ENCODE peak calls at places on chromosomes 2 and 18, in nine cellular contexts. X is renal cortical epithelial cell; T is NCI-H460; R is activated B cell treated with CpG ODN at 0.5 μM for 24 hours; L is stimulated activated naive CD4-positive, alpha-beta T cell; P is HT1080; W is CD4-positive, alpha-beta memory T cell; Z is CD4-positive, alpha-beta T cell; G is T follicular helper cell. H is an unnamed sample.

GRCh38 chr2:200454839-200455801 is 54.7 kb downstream of the KCTD18 start:
- DNase-seq in X (peak; percentile 79), T (no peak), R (no peak), L (no peak), P (peak; percentile 84), W (no peak), Z (no peak), G (no peak), H (peak; percentile 15)

GRCh38 chr18:31454066-31454708 is 6.6 kb downstream of the DSG3 start:
- DNase-seq in X (peak; percentile 75), T (peak; percentile 54), R (no peak), L (no peak), P (peak; percentile 91), W (no peak), Z (no peak), G (no peak), H (peak; percentile 1)

GRCh38 chr18:23227729-23228075 is 92.4 kb downstream of the CABLES1 start:
- DNase-seq in X (peak; percentile 97), T (no peak), R (no peak), L (no peak), P (no peak), W (no peak), Z (no peak), G (no peak), H (peak; percentile 32)

GRCh38 chr2:174117951-174118930 is 130.1 kb downstream of the OLA1 start:
- DNase-seq in X (peak; percentile 27), T (no peak), R (no peak), L (no peak), P (peak; percentile 83), W (no peak), Z (no peak), G (no peak), H (no peak)

GRCh38 chr2:167380555-167380954 is 492.3 kb downstream of the XIRP2 start:
- DNase-seq in X (no peak), T (no peak), R (no peak), L (no peak), P (peak; percentile 4), W (no peak), Z (no peak), G (no peak), H (no peak)

GRCh38 chr2:70124983-70125480 is 37.8 kb downstream of the PCBP1 start:
- DNase-seq in X (no peak), T (peak; percentile 25), R (peak; percentile 76), L (peak; percentile 67), P (no peak), W (no peak), Z (peak; percentile 57), G (no peak), H (no peak)

GRCh38 chr18:74259332-74259731 is 32.4 kb downstream of the CYB5A start:
- DNase-seq in X (no peak), T (no peak), R (no peak), L (no peak), P (no peak), W (no peak), Z (no peak), G (no peak), H (no peak)

GRCh38 chr2:216777637-216778273 is 82.1 kb downstream of the TNP1 start:
- DNase-seq in X (peak; percentile 68), T (peak; percentile 80), R (no peak), L (no peak), P (peak; percentile 85), W (no peak), Z (no peak), G (no peak), H (peak; percentile 89)

GRCh38 chr2:200442471-200442870 is 67.4 kb downstream of the KCTD18 start:
- DNase-seq in X (peak; percentile 69), T (no peak), R (no peak), L (no peak), P (peak; percentile 21), W (no peak), Z (no peak), G (no peak), H (no peak)

GRCh38 chr2:175203621-175204496 is 22.3 kb upstream of the ATP5MC3 start:
- DNase-seq in X (peak; percentile 55), T (peak; percentile 58), R (no peak), L (peak; percentile 5), P (peak; percentile 60), W (peak; percentile 16), Z (peak; percentile 4), G (no peak), H (peak; percentile 50)

GRCh38 chr2:165083326-165083725 is 120.5 kb downstream of the SCN3A start:
- DNase-seq in X (no peak), T (no peak), R (no peak), L (no peak), P (no peak), W (no peak), Z (no peak), G (no peak), H (no peak)

GRCh38 chr2:143720093-143720664 is 591.0 kb downstream of the ARHGAP15 start:
- DNase-seq in X (peak; percentile 17), T (no peak), R (no peak), L (no peak), P (no peak), W (no peak), Z (no peak), G (no peak), H (no peak)

GRCh38 chr2:230784840-230785239 is 72.2 kb downstream of the CAB39 start:
- DNase-seq in X (peak; percentile 32), T (no peak), R (no peak), L (no peak), P (no peak), W (no peak), Z (no peak), G (no peak), H (no peak)

GRCh38 chr2:50065845-50066244 is 911.5 kb upstream of the FSHR start:
- DNase-seq in X (no peak), T (no peak), R (no peak), L (no peak), P (no peak), W (no peak), Z (no peak), G (no peak), H (no peak)

GRCh38 chr2:73257425-73258125 is 23.5 kb downstream of the CCT7 start:
- DNase-seq in X (no peak), T (no peak), R (no peak), L (no peak), P (no peak), W (peak; percentile 24), Z (peak; percentile 38), G (no peak), H (no peak)

GRCh38 chr2:53843595-53843994 is 16.2 kb downstream of the GPR75 start:
- DNase-seq in X (no peak), T (no peak), R (no peak), L (no peak), P (no peak), W (no peak), Z (no peak), G (no peak), H (no peak)

GRCh38 chr2:159078443-159078842 is 110.0 kb downstream of the TANC1 start:
- DNase-seq in X (no peak), T (no peak), R (no peak), L (no peak), P (no peak), W (no peak), Z (no peak), G (no peak), H (no peak)

GRCh38 chr2:58064136-58064535 is 17.5 kb downstream of the VRK2 start:
- DNase-seq in X (no peak), T (no peak), R (no peak), L (no peak), P (no peak), W (no peak), Z (no peak), G (no peak), H (no peak)